ENCODE peak calls at places on chromosomes 13 and 19, in six cellular contexts. W, K, O, X, U and A are unnamed samples.
A peak's percentile ranks its signal among the peaks of the same experiment; 100 is the strongest.

GRCh38 chr13:92407858-92408257 is 818.7 kb upstream of the GPC6 start:
- DNase-seq in O (no peak), W (no peak), X (no peak), U (no peak), K (no peak), A (no peak)

GRCh38 chr13:50678464-50679162 is 164.9 kb downstream of the DLEU7 start:
- DNase-seq in K (peak; percentile 87), W (no peak), O (no peak), U (no peak), X (no peak), A (no peak)

GRCh38 chr19:44032001-44032610 is 6.9 kb downstream of the ZNF222 start:
- DNase-seq in W (no peak), X (no peak), O (no peak), K (no peak), U (no peak), A (no peak)

GRCh38 chr19:47475460-47475859 is 3.8 kb upstream of the SLC8A2 start:
- DNase-seq in W (no peak), O (no peak), X (no peak), U (no peak), K (no peak), A (no peak)

GRCh38 chr13:39224841-39225240 is 186.6 kb downstream of the NHLRC3 start:
- DNase-seq in W (no peak), O (no peak), X (no peak), K (no peak), U (no peak), A (no peak)

GRCh38 chr19:53657330-53657729 is 25.5 kb downstream of the DPRX start:
- DNase-seq in K (no peak), W (no peak), O (no peak), U (no peak), X (no peak), A (no peak)

GRCh38 chr19:56333506-56333905 is 18.9 kb upstream of the ZSCAN5A start:
- DNase-seq in O (peak; percentile 52), W (peak; percentile 61), U (peak; percentile 77), X (no peak), K (peak; percentile 35), A (peak; percentile 24)

GRCh38 chr19:39381910-39382611 is 8.8 kb downstream of the PAF1 start:
- DNase-seq in K (no peak), U (no peak), W (no peak), O (no peak), X (no peak), A (no peak)

GRCh38 chr19:39160523-39160861 is 34.9 kb downstream of the PAK4 start:
- DNase-seq in U (peak; percentile 77), K (peak; percentile 14), W (no peak), X (no peak), O (no peak), A (no peak)

GRCh38 chr13:99614465-99614885 is 113.2 kb downstream of the TM9SF2 start:
- DNase-seq in W (peak; percentile 23), X (no peak), K (no peak), O (no peak), U (peak; percentile 42), A (no peak)

GRCh38 chr13:97385146-97385545 is 48.8 kb upstream of the RAP2A start:
- DNase-seq in K (no peak), U (no peak), O (no peak), W (no peak), X (no peak), A (no peak)

GRCh38 chr13:75876371-75877050 is 240.4 kb downstream of the LMO7 start:
- DNase-seq in W (peak; percentile 73), X (no peak), U (peak; percentile 74), K (no peak), O (peak; percentile 32), A (peak; percentile 66)

GRCh38 chr13:47330031-47330430 is 433.2 kb upstream of the HTR2A start:
- DNase-seq in O (no peak), W (no peak), U (no peak), K (no peak), X (no peak), A (no peak)

GRCh38 chr13:68145852-68146251 is 915.7 kb upstream of the PCDH9 start:
- DNase-seq in X (no peak), O (no peak), U (no peak), K (no peak), W (no peak), A (no peak)

GRCh38 chr19:30269638-30270037 is 102.5 kb upstream of the ZNF536 start:
- DNase-seq in K (no peak), X (no peak), O (no peak), U (no peak), W (no peak), A (no peak)

GRCh38 chr13:107765724-107766436 is 449.5 kb downstream of the LIG4 start:
- DNase-seq in W (no peak), O (no peak), U (no peak), X (no peak), K (no peak), A (no peak)

GRCh38 chr13:48591889-48592725 is 59.2 kb upstream of the RCBTB2 start:
- DNase-seq in K (no peak), W (no peak), O (no peak), U (no peak), X (no peak), A (no peak)

GRCh38 chr19:5292843-5293606 is 47.6 kb downstream of the PTPRS start:
- DNase-seq in X (peak; percentile 70), U (peak; percentile 89), W (peak; percentile 55), O (no peak), K (no peak), A (peak; percentile 81)

GRCh38 chr13:59547950-59548349 is 615.8 kb downstream of the DIAPH3 start:
- DNase-seq in K (no peak), W (no peak), O (no peak), X (no peak), U (no peak), A (no peak)
- TF ChIP-seq CTCF in K (no peak), W (no peak), O (no peak), X (no peak), U (no peak), A (no peak)

GRCh38 chr19:13154241-13154778 is 4.1 kb downstream of the IER2 start:
- DNase-seq in X (no peak), U (peak; percentile 88), O (peak; percentile 65), K (peak; percentile 86), W (peak; percentile 86), A (peak; percentile 43)

GRCh38 chr19:13152356-13152853 is 2.2 kb downstream of the IER2 start:
- DNase-seq in U (no peak), K (no peak), O (no peak), X (no peak), W (no peak), A (no peak)

GRCh38 chr19:13154911-13155471 is 4.8 kb downstream of the IER2 start:
- DNase-seq in X (peak; percentile 82), O (no peak), U (peak; percentile 92), K (no peak), W (peak; percentile 96), A (peak; percentile 69)

GRCh38 chr19:13152854-13153626 is 2.8 kb downstream of the IER2 start:
- DNase-seq in U (peak; percentile 97), W (peak; percentile 95), K (no peak), X (peak; percentile 90), O (peak; percentile 99), A (peak; percentile 95)

GRCh38 chr19:13153627-13154240 is 3.5 kb downstream of the IER2 start:
- DNase-seq in U (peak; percentile 59), W (no peak), X (no peak), K (no peak), O (no peak), A (peak; percentile 53)
- TF ChIP-seq CTCF in U (peak; percentile 12), W (no peak), X (no peak), K (peak; percentile 11), O (no peak), A (no peak)

GRCh38 chr13:111589321-111589720 is 268.9 kb downstream of the TEX29 start:
- DNase-seq in X (no peak), W (no peak), O (no peak), K (no peak), U (no peak), A (no peak)

GRCh38 chr13:111587249-111587648 is 266.8 kb downstream of the TEX29 start:
- DNase-seq in O (no peak), W (no peak), K (no peak), U (no peak), X (no peak), A (no peak)

GRCh38 chr13:111586291-111586690 is 265.8 kb downstream of the TEX29 start:
- DNase-seq in X (no peak), W (no peak), U (no peak), K (no peak), O (no peak), A (no peak)

GRCh38 chr13:111589992-111590391 is 269.6 kb downstream of the TEX29 start:
- DNase-seq in W (no peak), U (no peak), O (no peak), X (no peak), K (no peak), A (no peak)

GRCh38 chr13:111584101-111584500 is 263.7 kb downstream of the TEX29 start:
- DNase-seq in X (no peak), U (no peak), W (no peak), K (no peak), O (no peak), A (no peak)
- TF ChIP-seq CTCF in X (no peak), U (no peak), W (no peak), K (no peak), O (no peak), A (no peak)

DNA sequence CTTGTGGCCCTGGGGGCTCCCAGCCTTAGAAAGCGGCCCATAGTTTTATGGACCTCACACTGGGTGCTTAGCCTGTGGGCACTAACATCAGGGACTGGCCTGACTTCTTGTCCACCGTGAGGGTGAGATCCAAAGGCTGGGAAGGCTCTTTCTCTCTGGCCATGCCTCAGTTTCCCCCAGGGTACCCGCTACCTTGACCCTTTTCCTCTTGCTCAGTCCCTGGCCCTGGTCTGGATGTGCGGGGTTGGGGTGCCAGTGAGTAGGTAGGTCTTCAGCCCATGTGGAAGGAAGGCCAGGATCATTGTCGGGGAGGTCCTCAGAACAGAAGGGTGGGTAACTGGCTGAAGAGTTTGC is 1.6 kb upstream of the TMEM161A start:
- DNase-seq in W (no peak), O (no peak), U (no peak), K (no peak), X (no peak), A (no peak)
- TF ChIP-seq CTCF in W (no peak), O (no peak), U (no peak), K (no peak), X (peak; percentile 31), A (peak; percentile 43)

GRCh38 chr19:6753178-6754031 is 13.8 kb downstream of the SH2D3A start:
- DNase-seq in O (peak; percentile 86), K (no peak), W (peak; percentile 91), X (no peak), U (peak; percentile 94), A (peak; percentile 86)
- TF ChIP-seq CTCF in O (peak; percentile 33), K (peak; percentile 40), W (no peak), X (no peak), U (peak; percentile 49), A (no peak)

DNA sequence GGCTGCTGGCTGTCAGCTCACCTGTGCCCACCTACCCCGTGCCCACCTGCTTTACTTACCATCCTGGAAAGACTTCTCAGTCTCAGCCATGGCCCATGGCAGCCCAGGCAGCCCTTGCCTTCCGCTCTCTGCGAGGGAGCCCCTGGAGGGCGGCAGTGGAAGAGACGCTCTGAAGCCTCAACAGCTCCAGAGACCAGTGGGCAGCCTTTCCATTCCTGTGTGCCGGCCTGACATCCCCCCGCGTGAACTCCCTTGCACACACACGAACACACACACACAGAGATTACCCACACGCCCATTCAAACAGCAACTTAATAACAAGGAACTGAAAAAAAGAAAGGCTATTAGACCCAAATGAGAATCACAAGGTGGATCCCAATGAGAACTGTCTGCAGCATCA is 14.2 kb upstream of the RASA3 start:
- DNase-seq in O (no peak), K (no peak), U (no peak), W (no peak), X (no peak), A (peak; percentile 73)
- TF ChIP-seq CTCF in O (no peak), K (peak; percentile 29), U (peak; percentile 5), W (no peak), X (no peak), A (no peak)